ENCODE peak calls at places on chromosome X, in four cellular contexts. L, C, A and B are unnamed samples.

GRCh38 chrX:124232523-124233201 is 99.8 kb upstream of the TEX13D start:
- DNase-seq in L (no peak), C (no peak), A (no peak), B (no peak)

GRCh38 chrX:152479525-152479924 is 28.4 kb upstream of the GABRA3 start:
- DNase-seq in L (no peak), C (no peak), A (no peak), B (no peak)

GRCh38 chrX:154486396-154487207 is at the start of gene UBL4A:
- DNase-seq in L (peak; percentile 11), C (peak; percentile 33), A (no peak), B (peak; percentile 53)

GRCh38 chrX:8455600-8455999 is 9.0 kb upstream of the VCX3B start:
- DNase-seq in L (no peak), C (peak; percentile 3), A (no peak), B (no peak)

GRCh38 chrX:11273544-11273943 is 19.7 kb upstream of the AMELX start:
- DNase-seq in L (peak; percentile 53), C (no peak), A (no peak), B (no peak)

GRCh38 chrX:86845101-86845500 is 672.5 kb upstream of the KLHL4 start:
- DNase-seq in L (no peak), C (no peak), A (no peak), B (no peak)

GRCh38 chrX:37420179-37420578 is 71.0 kb downstream of the PRRG1 start:
- DNase-seq in L (peak; percentile 10), C (no peak), A (no peak), B (no peak)

GRCh38 chrX:39381446-39381845 is 580.2 kb downstream of the MID1IP1 start:
- DNase-seq in L (no peak), C (no peak), A (no peak), B (no peak)

GRCh38 chrX:23394421-23394820 is 59.8 kb downstream of the PTCHD1 start:
- DNase-seq in L (no peak), C (no peak), A (no peak), B (no peak)

GRCh38 chrX:109830157-109830703 is 97.2 kb upstream of the ACSL4 start:
- DNase-seq in L (no peak), C (no peak), A (no peak), B (no peak)

GRCh38 chrX:109822861-109823260 is 89.8 kb upstream of the ACSL4 start:
- DNase-seq in L (no peak), C (no peak), A (no peak), B (no peak)

GRCh38 chrX:109830704-109831206 is 97.7 kb upstream of the ACSL4 start:
- DNase-seq in L (peak; percentile 75), C (peak; percentile 65), A (no peak), B (no peak)

GRCh38 chrX:109827772-109828171 is 94.7 kb upstream of the ACSL4 start:
- DNase-seq in L (no peak), C (no peak), A (no peak), B (no peak)

DNA sequence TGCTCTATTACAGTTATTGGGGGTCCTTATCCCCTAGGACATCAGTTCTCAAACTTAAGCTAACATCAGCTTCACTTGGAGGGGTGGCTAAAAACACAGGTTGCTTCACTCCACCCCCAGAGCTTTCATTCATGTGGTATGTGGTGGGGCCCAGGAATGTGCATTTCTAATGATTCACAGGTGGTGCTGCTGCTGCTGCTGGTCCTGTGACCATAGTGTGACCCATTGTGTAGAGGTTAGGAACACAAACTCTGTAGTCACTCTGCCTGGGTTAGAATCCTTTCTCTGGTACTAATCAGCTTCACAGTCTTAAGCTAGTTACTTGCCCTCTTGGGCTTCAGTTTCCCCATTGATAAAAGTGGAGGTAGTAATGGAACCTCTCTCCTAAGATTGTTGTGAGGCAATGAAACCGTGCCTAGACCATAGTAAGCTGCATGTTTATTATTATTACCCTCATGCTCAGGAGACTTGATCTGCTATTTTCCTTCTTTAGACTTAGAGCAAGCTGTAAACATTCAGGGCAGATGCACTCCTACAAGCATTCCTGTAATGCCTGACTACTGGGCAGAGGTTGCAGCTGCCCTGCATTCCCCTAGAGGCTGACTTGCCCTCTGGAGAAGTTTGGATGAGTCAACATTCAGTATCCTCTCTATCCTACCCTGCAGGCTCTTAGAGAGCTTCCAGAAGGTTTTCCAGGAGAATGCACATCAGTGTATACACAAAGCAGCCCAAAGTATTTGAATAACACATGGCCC is 94.1 kb upstream of the ACSL4 start:
- DNase-seq in L (peak; percentile 89), C (peak; percentile 50), A (no peak), B (no peak)
- TF ChIP-seq BHLHE40 in L (peak; percentile 81), C (no peak), A (no peak), B (no peak)

GRCh38 chrX:460823-461640 is 74.3 kb upstream of the PPP2R3B start:
- DNase-seq in L (no peak), C (no peak), A (no peak), B (no peak)
- TF ChIP-seq BHLHE40 in L (no peak), C (no peak), A (no peak), B (no peak)

DNA sequence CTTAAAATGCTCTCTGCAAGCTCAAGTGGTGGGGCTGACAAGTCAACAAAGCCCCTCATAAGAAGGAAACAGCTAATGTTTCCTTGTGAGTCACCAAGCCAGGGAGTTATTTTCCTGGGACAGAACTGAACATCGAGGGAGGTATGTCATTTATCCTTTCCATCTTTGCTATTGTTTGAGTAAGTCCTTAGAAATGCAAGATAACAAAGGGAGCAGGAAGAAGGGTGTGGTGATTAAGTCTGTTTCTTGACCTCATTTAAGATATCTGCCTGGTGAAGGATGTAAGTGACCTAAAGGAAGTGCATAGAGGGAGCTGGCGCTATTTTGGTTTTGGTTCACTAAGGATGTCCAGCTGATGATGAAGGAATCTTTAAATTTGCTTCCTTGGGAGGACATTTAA is 39.9 kb downstream of the ATG4A start:
- DNase-seq in L (peak; percentile 42), C (peak; percentile 49), A (no peak), B (no peak)
- TF ChIP-seq BHLHE40 in L (no peak), C (no peak), A (no peak), B (no peak)

DNA sequence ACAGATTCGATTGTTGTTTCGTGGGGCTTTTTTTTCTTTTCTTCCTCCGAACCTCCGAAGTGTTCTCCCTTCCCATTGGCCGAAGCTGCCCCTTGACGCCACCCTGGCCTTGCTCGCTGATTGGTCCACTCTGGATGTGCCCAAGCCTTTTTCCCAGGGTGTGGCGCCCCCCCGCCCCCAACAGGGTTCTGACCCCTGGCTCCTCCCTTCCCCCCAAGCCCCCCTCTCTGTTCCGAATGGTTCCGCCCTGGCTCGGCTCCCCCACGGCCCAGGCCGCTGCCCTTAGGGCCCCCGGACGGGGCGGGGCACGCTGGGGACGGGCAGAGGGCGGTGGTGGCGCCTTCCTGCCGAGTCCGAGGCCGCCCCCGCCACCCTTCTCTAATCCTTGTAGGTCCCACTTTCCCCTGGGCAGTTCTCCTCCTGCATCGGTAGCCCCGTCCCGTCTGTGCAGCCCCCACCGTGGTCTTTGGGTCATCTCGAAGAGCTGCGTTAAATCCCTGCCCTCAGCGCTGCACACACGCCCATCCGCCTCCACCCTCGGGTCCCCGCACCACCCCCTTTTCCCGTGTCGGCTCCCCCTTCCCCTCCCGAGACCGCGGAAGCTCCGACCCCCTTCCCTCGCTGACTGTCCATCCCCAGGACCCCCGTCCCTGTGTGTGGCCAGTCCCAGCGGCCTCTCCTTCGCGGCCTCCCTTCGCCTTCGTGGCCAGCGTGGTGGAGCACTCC is 25.6 kb downstream of the UTP14A start:
- DNase-seq in L (peak; percentile 84), C (peak; percentile 97), A (peak; percentile 55), B (peak; percentile 85)
- TF ChIP-seq BHLHE40 in L (peak; percentile 60), C (no peak), A (no peak), B (no peak)

GRCh38 chrX:69121321-69122000 is 43.8 kb downstream of the PJA1 start:
- DNase-seq in L (no peak), C (no peak), A (no peak), B (no peak)

GRCh38 chrX:69123481-69123880 is 41.8 kb downstream of the PJA1 start:
- DNase-seq in L (no peak), C (no peak), A (no peak), B (no peak)

GRCh38 chrX:69125094-69125493 is 40.2 kb downstream of the PJA1 start:
- DNase-seq in L (no peak), C (no peak), A (no peak), B (no peak)

GRCh38 chrX:69126642-69127041 is 38.6 kb downstream of the PJA1 start:
- DNase-seq in L (no peak), C (no peak), A (no peak), B (no peak)

DNA sequence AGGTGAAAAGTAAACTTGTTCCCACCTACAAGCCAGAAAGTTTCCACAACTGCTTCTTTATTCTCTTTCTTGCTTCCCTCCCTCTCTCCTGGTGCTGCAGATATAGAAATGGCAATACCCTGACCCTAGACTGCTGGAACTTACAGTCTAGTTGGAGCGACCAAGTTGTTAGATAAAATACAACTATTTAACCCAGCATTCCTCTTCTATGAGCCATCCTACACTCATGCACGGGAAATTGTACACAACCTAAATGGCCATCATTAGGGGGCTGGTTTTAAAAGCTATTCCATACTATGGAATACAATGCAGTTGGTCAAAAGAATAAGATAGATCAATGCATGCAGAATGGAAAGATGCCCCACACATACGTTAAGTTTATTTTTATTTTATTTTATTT is 41.1 kb downstream of the PJA1 start:
- DNase-seq in L (peak; percentile 65), C (no peak), A (no peak), B (no peak)
- TF ChIP-seq BHLHE40 in L (no peak), C (no peak), A (no peak), B (no peak)